ENCODE peak calls at places on chromosomes 3 and 15, in ten cellular contexts. V, T, U, O, K, Y, F, B, Z and C are unnamed samples.

GRCh38 chr3:38687306-38687705 is 37.8 kb upstream of the SCN5A start:
- DNase-seq in F (no peak), Y (no peak), O (no peak), V (no peak), Z (no peak), T (no peak), K (peak), U (no peak), B (no peak), C (peak)

GRCh38 chr15:101115318-101115886 is 136.4 kb downstream of the CHSY1 start:
- DNase-seq in Z (no peak), F (no peak), U (no peak), O (no peak), B (no peak), V (no peak), K (no peak), Y (no peak), T (no peak), C (no peak)

GRCh38 chr3:112459750-112460149 is 39.5 kb downstream of the BTLA start:
- DNase-seq in Z (no peak), T (no peak), F (no peak), Y (no peak), V (no peak), U (no peak), O (no peak), K (no peak), B (no peak), C (no peak)

GRCh38 chr3:89173546-89173945 is 66.1 kb downstream of the EPHA3 start:
- DNase-seq in U (no peak), F (no peak), Z (no peak), K (no peak), O (peak), Y (no peak), B (no peak), T (no peak), V (no peak), C (no peak)

GRCh38 chr3:144187531-144188230 is 216.1 kb downstream of the DIPK2A start:
- DNase-seq in T (no peak), V (no peak), B (no peak), O (peak), Y (no peak), K (no peak), U (no peak), Z (no peak), F (no peak), C (no peak)

GRCh38 chr3:359672-360071 is 163.1 kb downstream of the CHL1 start:
- DNase-seq in Y (no peak), U (no peak), Z (no peak), O (no peak), F (no peak), V (no peak), B (no peak), K (no peak), T (no peak), C (no peak)

GRCh38 chr3:169863458-169863899 is 6.3 kb downstream of the LRRC31 start:
- DNase-seq in K (peak), O (peak), Y (peak), V (peak), F (peak), Z (peak), U (peak), B (peak), T (no peak), C (peak)

GRCh38 chr15:52232327-52232726 is 41.1 kb upstream of the GNB5 start:
- DNase-seq in O (no peak), F (no peak), V (no peak), U (no peak), K (no peak), T (no peak), B (no peak), Y (no peak), Z (no peak), C (no peak)

GRCh38 chr15:71245588-71245987 is 130.3 kb downstream of the THSD4 start:
- DNase-seq in K (no peak), Y (no peak), Z (no peak), U (no peak), B (no peak), T (no peak), V (no peak), F (no peak), O (no peak), C (no peak)

GRCh38 chr15:69990566-69991391 is 106.9 kb downstream of the TLE3 start:
- DNase-seq in K (no peak), F (no peak), O (no peak), Y (no peak), Z (no peak), V (no peak), U (no peak), T (no peak), B (no peak), C (no peak)

GRCh38 chr3:51975857-51976549 is 1.1 kb downstream of the ABHD14A start:
- DNase-seq in V (peak), Z (no peak), U (peak), F (no peak), K (no peak), B (peak), Y (peak), O (peak), T (peak), C (no peak)

DNA sequence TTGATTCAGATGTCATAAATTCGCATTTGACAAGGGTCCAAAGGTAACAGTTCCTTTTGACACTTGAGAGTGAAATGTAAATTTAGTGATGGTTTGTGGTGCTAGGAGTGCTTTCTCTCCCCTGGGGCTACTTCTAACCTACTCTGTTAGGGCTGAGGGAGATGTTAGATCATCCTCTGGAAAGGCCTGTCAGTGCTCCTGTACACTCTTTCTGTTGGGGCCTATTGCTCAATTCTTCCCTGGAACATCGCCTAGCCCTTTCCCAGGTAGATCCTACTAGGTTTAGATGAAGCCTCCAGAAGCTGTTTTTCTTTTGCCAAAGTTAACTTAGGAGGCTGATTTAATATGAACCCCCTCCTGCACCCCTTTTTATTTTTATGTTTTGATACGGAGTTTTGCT is 1.4 kb downstream of the PCCB start:
- DNase-seq in U (no peak), T (no peak), K (peak), O (no peak), B (peak), F (no peak), Y (no peak), V (peak), Z (no peak), C (no peak)
- H3K27ac ChIP-seq in U (peak), T (no peak), K (no peak), O (no peak), B (peak), F (no peak), Y (no peak), V (peak), Z (no peak), C (peak)

GRCh38 chr15:63759752-63760151 is 74.0 kb downstream of the HERC1 start:
- DNase-seq in V (no peak), F (no peak), K (no peak), O (no peak), T (no peak), B (no peak), Y (no peak), Z (no peak), U (no peak), C (no peak)
- H3K27ac ChIP-seq in V (no peak), F (no peak), K (no peak), O (no peak), T (no peak), B (no peak), Y (no peak), Z (no peak), U (no peak), C (no peak)

DNA sequence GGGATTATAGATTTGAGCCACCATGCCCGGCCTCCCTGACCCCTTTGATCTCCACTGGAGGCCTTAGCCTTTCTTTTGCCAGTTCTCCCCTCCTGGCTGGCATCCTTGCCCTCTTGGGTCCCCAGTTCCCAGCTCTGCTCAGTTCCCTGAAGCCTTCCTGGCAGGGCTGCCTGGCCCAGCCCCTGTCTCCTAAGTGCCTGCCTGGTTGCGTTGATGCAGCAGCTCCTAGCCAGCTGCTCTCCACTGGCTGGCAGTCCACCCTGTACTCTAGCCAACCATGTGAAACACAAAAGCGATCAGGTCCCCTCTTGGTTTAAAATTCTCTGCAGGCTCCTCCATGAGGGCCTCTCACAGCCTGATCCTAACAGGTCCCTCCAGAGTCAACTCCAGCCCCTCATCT is 184.7 kb downstream of the RAB11A start:
- DNase-seq in K (no peak), Z (no peak), F (no peak), Y (no peak), B (no peak), U (no peak), O (no peak), V (no peak), T (peak), C (no peak)
- H3K27ac ChIP-seq in K (no peak), Z (no peak), F (no peak), Y (no peak), B (no peak), U (no peak), O (no peak), V (no peak), T (no peak), C (no peak)

GRCh38 chr15:43190178-43190577 is 5.0 kb downstream of the CCNDBP1 start:
- DNase-seq in Y (no peak), Z (no peak), O (no peak), F (no peak), B (no peak), T (peak), K (no peak), U (no peak), V (no peak), C (no peak)
- H3K27ac ChIP-seq in Y (no peak), Z (no peak), O (no peak), F (no peak), B (no peak), T (no peak), K (no peak), U (no peak), V (no peak), C (no peak)